ENCODE peak calls at places on chromosomes 13 and 19, in seven cellular contexts. A, I, V, H, J, G and L are unnamed samples.

GRCh38 chr13:100394005-100394695 is 194.4 kb downstream of the GGACT start:
- DNase-seq in A (no peak), J (no peak), I (no peak), H (no peak), V (peak), G (peak), L (peak)

GRCh38 chr19:5690125-5690954 is at the start of gene RPL36:
- DNase-seq in V (peak), J (peak), H (peak), I (peak), A (peak), G (peak), L (peak)

GRCh38 chr13:75362026-75362425 is 119.9 kb downstream of the TBC1D4 start:
- DNase-seq in V (no peak), G (no peak), H (no peak), J (no peak), I (no peak), A (no peak), L (no peak)

GRCh38 chr13:27304099-27304498 is 33.5 kb downstream of the RASL11A start:
- DNase-seq in V (no peak), H (no peak), I (no peak), A (no peak), G (no peak), J (no peak), L (no peak)

GRCh38 chr13:46211521-46212351 is at the start of gene LRRC63:
- DNase-seq in G (no peak), V (peak), I (peak), A (peak), H (peak), J (peak), L (peak)

GRCh38 chr13:46149272-46150133 is 32.5 kb downstream of the LCP1 start:
- DNase-seq in A (no peak), I (no peak), V (no peak), H (no peak), J (no peak), G (no peak), L (no peak)

GRCh38 chr13:86710013-86710412 is 910.8 kb upstream of the SLITRK6 start:
- DNase-seq in I (no peak), V (no peak), A (no peak), H (no peak), J (no peak), G (no peak), L (peak)

GRCh38 chr19:38977445-38978314 is 2.1 kb upstream of the FBXO17 start:
- DNase-seq in I (no peak), G (no peak), A (no peak), J (no peak), H (no peak), V (peak), L (peak)

GRCh38 chr13:67464154-67464553 is 234.0 kb upstream of the PCDH9 start:
- DNase-seq in V (no peak), G (no peak), J (no peak), I (no peak), H (no peak), A (no peak), L (no peak)

GRCh38 chr13:33352023-33352422 is 66.5 kb upstream of the STARD13 start:
- DNase-seq in J (no peak), I (no peak), H (no peak), A (no peak), V (no peak), G (no peak), L (no peak)

GRCh38 chr19:23917856-23918255 is 3.2 kb downstream of the ZNF726 start:
- DNase-seq in H (no peak), V (no peak), G (no peak), A (no peak), J (no peak), I (no peak), L (no peak)

GRCh38 chr13:51564671-51565070 is 19.6 kb upstream of the WDFY2 start:
- DNase-seq in I (no peak), H (no peak), A (no peak), J (no peak), G (no peak), V (no peak), L (no peak)

GRCh38 chr19:36001605-36002004 is 6.6 kb downstream of the SDHAF1 start:
- DNase-seq in A (no peak), I (no peak), V (no peak), G (no peak), J (no peak), H (no peak), L (no peak)

GRCh38 chr13:27295660-27296059 is 25.0 kb downstream of the RASL11A start:
- DNase-seq in H (no peak), A (no peak), V (no peak), G (no peak), I (no peak), J (no peak), L (no peak)

GRCh38 chr19:54653181-54653809 is 9.5 kb upstream of the LILRB4 start:
- DNase-seq in J (peak), A (no peak), H (peak), I (no peak), V (peak), G (no peak), L (peak)

GRCh38 chr13:102440259-102440936 is 38.5 kb upstream of the FGF14 start:
- DNase-seq in V (peak), A (no peak), H (no peak), I (no peak), G (no peak), J (peak), L (no peak)

GRCh38 chr13:95509521-95510315 is 42.8 kb upstream of the CLDN10 start:
- DNase-seq in G (no peak), J (peak), H (no peak), A (no peak), I (no peak), V (no peak), L (no peak)

GRCh38 chr13:41231786-41232185 is 31.6 kb downstream of the MTRF1 start:
- DNase-seq in H (no peak), G (no peak), V (no peak), A (no peak), J (no peak), I (no peak), L (no peak)

GRCh38 chr19:38841787-38842438 is 7.9 kb downstream of the HNRNPL start:
- DNase-seq in A (no peak), V (no peak), J (no peak), I (no peak), H (peak), G (no peak), L (no peak)

GRCh38 chr13:101115762-101116161 is 300.5 kb downstream of the NALCN start:
- DNase-seq in V (no peak), H (no peak), G (no peak), A (no peak), I (no peak), J (no peak), L (no peak)

GRCh38 chr13:45879666-45880065 is 28.1 kb upstream of the SIAH3 start:
- DNase-seq in I (no peak), J (peak), H (peak), A (peak), V (no peak), G (no peak), L (no peak)

GRCh38 chr13:66513728-66514127 is 716.4 kb downstream of the PCDH9 start:
- DNase-seq in H (no peak), G (no peak), V (no peak), I (no peak), J (no peak), A (no peak), L (no peak)

GRCh38 chr19:41821003-41821735 is 23.3 kb downstream of the LYPD4 start:
- DNase-seq in A (peak), H (peak), G (no peak), J (peak), I (peak), V (peak), L (peak)

GRCh38 chr13:98508280-98509074 is 68.4 kb downstream of the STK24 start:
- DNase-seq in G (peak), A (no peak), H (no peak), I (no peak), J (peak), V (no peak), L (no peak)

DNA sequence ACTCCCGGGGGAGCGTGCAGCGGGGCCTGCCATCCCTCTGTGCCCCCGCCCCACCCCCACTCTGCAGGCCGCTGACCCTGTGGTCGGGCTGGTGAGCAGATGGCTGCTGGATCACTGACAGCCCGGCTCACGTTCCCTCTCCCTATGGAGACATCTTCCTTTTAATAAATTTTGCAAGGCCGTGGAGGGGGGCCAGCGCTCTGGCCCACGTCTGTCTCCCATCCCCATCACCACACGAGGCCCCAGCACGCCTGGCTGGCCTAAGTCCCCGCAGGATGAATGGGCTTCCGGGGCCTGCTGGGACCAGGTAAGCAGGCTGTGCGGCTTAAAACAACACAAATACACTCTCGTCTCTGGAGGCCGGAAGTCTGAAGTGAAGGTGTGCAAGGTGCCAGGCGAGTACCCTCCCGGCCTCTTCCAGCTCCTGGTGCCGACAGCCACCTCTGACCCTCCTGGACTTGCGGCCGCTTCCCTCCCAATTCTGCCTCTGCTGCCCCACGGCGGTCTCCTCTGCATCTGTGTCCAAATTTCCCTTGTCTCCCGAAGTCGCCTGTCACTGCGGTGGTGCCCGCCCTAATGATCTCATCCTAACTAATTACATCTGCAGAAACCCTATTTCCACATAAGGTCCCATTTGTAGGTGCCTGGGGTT is 8.3 kb upstream of the PTBP1 start:
- DNase-seq in V (no peak), G (no peak), H (no peak), I (no peak), A (peak), J (no peak), L (no peak)
- TF ChIP-seq CTCF in V (no peak), G (no peak), H (no peak), I (no peak), A (peak), J (no peak), L (no peak)

GRCh38 chr13:37473035-37473434 is 125.5 kb downstream of the POSTN start:
- DNase-seq in I (no peak), H (no peak), J (peak), V (no peak), A (peak), G (no peak), L (no peak)
- TF ChIP-seq CTCF in I (peak), H (no peak), J (no peak), V (no peak), A (peak), G (no peak), L (peak)

GRCh38 chr13:76892488-76892887 is 6.3 kb upstream of the KCTD12 start:
- DNase-seq in H (no peak), V (no peak), G (no peak), I (no peak), J (no peak), A (no peak), L (no peak)
- TF ChIP-seq CTCF in H (no peak), V (no peak), G (no peak), I (no peak), J (no peak), A (no peak), L (no peak)

GRCh38 chr13:113350065-113350937 is 13.6 kb downstream of the GRTP1 start:
- DNase-seq in G (no peak), J (no peak), H (no peak), V (no peak), I (no peak), A (no peak), L (no peak)
- TF ChIP-seq CTCF in G (peak), J (no peak), H (no peak), V (no peak), I (no peak), A (no peak), L (no peak)

GRCh38 chr19:27775395-27775794 is 1437.6 kb downstream of the UQCRFS1 start:
- DNase-seq in J (no peak), I (no peak), G (no peak), H (no peak), V (no peak), A (no peak), L (no peak)

GRCh38 chr19:27774827-27775226 is 1438.1 kb downstream of the UQCRFS1 start:
- DNase-seq in A (peak), H (no peak), I (no peak), J (no peak), V (no peak), G (no peak), L (no peak)

GRCh38 chr19:27777242-27777641 is 1435.7 kb downstream of the UQCRFS1 start:
- DNase-seq in G (no peak), A (no peak), V (no peak), J (no peak), I (no peak), H (no peak), L (no peak)

GRCh38 chr19:27776524-27776923 is 1436.4 kb downstream of the UQCRFS1 start:
- DNase-seq in H (no peak), G (no peak), J (no peak), A (no peak), I (no peak), V (no peak), L (no peak)

DNA sequence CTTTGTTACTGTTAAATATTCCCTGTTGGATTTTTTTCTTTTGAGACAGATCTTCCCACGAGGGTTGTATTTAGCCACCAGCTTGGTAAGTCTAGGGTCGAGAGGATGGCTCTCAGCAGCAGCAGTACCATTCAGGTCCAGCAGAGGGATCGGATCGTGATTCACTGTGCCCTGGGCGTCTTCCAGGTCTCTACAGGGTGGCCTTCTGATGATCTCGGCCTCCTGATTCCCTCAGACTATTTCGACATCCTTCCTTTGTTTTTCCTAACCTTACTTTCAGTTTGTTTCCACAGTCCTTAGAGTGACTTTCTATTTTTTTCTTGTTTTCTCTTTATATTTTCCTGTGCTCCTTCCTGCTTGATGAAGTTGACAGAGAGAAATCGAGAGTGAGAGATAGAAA is 1436.9 kb downstream of the UQCRFS1 start:
- DNase-seq in J (no peak), G (no peak), I (no peak), A (peak), H (peak), V (no peak), L (no peak)
- TF ChIP-seq CTCF in J (no peak), G (peak), I (peak), A (peak), H (no peak), V (no peak), L (no peak)

DNA sequence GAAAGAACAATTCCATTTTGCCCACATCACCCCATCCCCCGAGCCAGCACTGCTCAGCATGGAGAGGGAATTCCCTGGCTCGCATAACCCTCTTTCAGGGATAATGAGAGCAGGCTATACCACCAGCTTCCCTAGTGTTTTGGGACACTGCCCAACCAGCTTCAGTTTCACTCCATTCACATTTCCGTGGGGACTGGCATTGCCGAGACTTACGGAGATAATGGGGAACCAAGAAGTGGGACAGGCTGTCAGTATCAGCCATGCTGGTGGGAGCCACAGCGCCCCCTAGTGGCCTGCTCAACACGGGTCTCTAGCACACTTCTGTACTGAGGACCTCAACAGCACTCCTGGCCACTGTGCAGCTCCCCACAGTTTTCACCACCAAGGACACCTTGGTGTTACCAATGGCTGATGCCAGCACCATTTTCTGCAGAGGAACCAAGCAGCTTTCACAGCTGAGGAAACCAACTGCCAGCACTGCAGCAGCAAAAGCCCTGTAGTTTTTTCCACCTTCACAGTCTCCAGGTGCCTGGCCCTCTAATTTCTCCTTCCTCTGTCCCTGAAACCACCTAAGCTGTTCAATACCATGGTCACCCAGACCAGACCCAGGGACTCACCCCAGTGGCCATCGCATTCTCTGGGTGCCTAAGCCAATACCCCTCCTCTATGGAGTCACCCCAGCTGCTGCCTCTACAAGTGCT is 23.7 kb downstream of the SLC6A16 start:
- DNase-seq in G (peak), H (peak), A (peak), J (peak), I (peak), V (peak), L (peak)
- TF ChIP-seq CTCF in G (peak), H (peak), A (peak), J (peak), I (peak), V (peak), L (peak)